ENCODE peak calls at places on chromosomes 4 and X, in nine cellular contexts. C, G, O, Y, N, W, J, A and E are unnamed samples.

GRCh38 chr4:169136330-169136729 is 126.3 kb upstream of the CBR4 start:
- DNase-seq in C (no peak), G (no peak), O (no peak), Y (no peak), N (no peak), W (peak; percentile 20), J (no peak), A (no peak), E (no peak)

GRCh38 chr4:11532138-11532537 is 103.4 kb upstream of the HS3ST1 start:
- DNase-seq in C (no peak), G (no peak), O (no peak), Y (no peak), N (no peak), W (no peak), J (no peak), A (no peak), E (no peak)

GRCh38 chr4:145283909-145284308 is 103.5 kb upstream of the OTUD4 start:
- DNase-seq in C (no peak), G (no peak), O (no peak), Y (no peak), N (no peak), W (no peak), J (no peak), A (no peak), E (no peak)

GRCh38 chr4:60724623-60725022 is 475.5 kb upstream of the ADGRL3 start:
- DNase-seq in C (peak; percentile 92), G (peak; percentile 76), O (no peak), Y (no peak), N (peak; percentile 22), W (no peak), J (no peak), A (no peak), E (no peak)

GRCh38 chr4:87567191-87567590 is 38.0 kb upstream of the SPARCL1 start:
- DNase-seq in C (peak; percentile 48), G (no peak), O (no peak), Y (no peak), N (no peak), W (no peak), J (no peak), A (no peak), E (no peak)

GRCh38 chr4:111802191-111802590 is 343.1 kb upstream of the FAM241A start:
- DNase-seq in C (no peak), G (peak; percentile 1), O (no peak), Y (no peak), N (no peak), W (no peak), J (no peak), A (no peak), E (no peak)

GRCh38 chr4:114364857-114365256 is 233.8 kb upstream of the UGT8 start:
- DNase-seq in C (no peak), G (peak; percentile 56), O (no peak), Y (no peak), N (peak; percentile 34), W (no peak), J (no peak), A (no peak), E (no peak)

GRCh38 chr4:122458625-122459024 is 2.1 kb upstream of the IL2 start:
- DNase-seq in C (peak; percentile 73), G (peak; percentile 22), O (no peak), Y (no peak), N (no peak), W (no peak), J (no peak), A (no peak), E (no peak)

GRCh38 chr4:176054942-176055341 is 10.7 kb upstream of the WDR17 start:
- DNase-seq in C (no peak), G (no peak), O (no peak), Y (no peak), N (no peak), W (no peak), J (no peak), A (no peak), E (no peak)

GRCh38 chr4:183444953-183445543 is 612 bp downstream of the CDKN2AIP start:
- DNase-seq in C (peak; percentile 2), G (peak; percentile 8), O (no peak), Y (no peak), N (peak; percentile 27), W (peak; percentile 27), J (no peak), A (peak; percentile 82), E (peak; percentile 52)

GRCh38 chr4:183449193-183449888 is 4.9 kb downstream of the CDKN2AIP start:
- DNase-seq in C (no peak), G (peak; percentile 53), O (no peak), Y (no peak), N (no peak), W (no peak), J (no peak), A (no peak), E (no peak)

GRCh38 chr4:183450108-183450507 is 5.7 kb downstream of the CDKN2AIP start:
- DNase-seq in C (no peak), G (no peak), O (no peak), Y (no peak), N (no peak), W (no peak), J (no peak), A (no peak), E (no peak)

GRCh38 chr4:183448436-183448835 is 4.0 kb downstream of the CDKN2AIP start:
- DNase-seq in C (no peak), G (peak; percentile 22), O (no peak), Y (no peak), N (no peak), W (no peak), J (no peak), A (no peak), E (no peak)

GRCh38 chr4:183447646-183448045 is 3.2 kb downstream of the CDKN2AIP start:
- DNase-seq in C (no peak), G (no peak), O (no peak), Y (no peak), N (no peak), W (no peak), J (no peak), A (no peak), E (no peak)
- H3K36me3 ChIP-seq in C (peaks cover 44% of the 10 kb centered on the region), G (peaks cover 7% of the 10 kb centered on the region), O (peaks cover 19% of the 10 kb centered on the region), Y (peaks cover 12% of the 10 kb centered on the region), N (peaks cover 67% of the 10 kb centered on the region), W (peaks cover 58% of the 10 kb centered on the region), J (no peaks in the 10 kb centered on the region), A (peaks cover 60% of the 10 kb centered on the region), E (peaks cover 21% of the 10 kb centered on the region)

DNA sequence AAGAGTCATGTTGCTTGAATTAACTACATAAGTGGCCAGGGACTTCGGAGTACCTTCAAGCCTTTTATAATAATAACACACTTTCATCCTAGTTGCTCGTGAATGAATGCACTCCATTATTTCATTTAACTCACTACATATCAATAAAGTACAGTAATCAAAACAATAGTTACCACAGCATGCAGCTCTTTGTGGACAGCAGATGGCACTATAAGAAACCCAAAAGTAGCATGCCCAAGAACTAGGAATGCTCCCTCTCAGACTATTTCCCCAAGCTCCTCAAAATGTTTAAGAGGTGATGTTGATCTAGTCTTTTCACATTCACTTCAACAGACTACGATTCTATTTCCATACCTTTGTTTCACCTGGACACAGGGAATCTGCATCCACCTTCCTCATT is 500.8 kb upstream of the DIAPH2 start:
- DNase-seq in C (peak; percentile 34), G (peak; percentile 37), O (no peak), Y (no peak), N (no peak), W (no peak), J (no peak), A (no peak), E (no peak)
- TF ChIP-seq CTCF in C (peak; percentile 67), G (peak; percentile 57), O (peak; percentile 32), Y (no peak), N (peak; percentile 22), W (no peak), J (no peak), A (peak; percentile 18), E (peak; percentile 13)

GRCh38 chrX:45306794-45307193 is 106.1 kb upstream of the DIPK2B start:
- DNase-seq in C (no peak), G (no peak), O (no peak), Y (no peak), N (no peak), W (no peak), J (no peak), A (no peak), E (no peak)
- H3K4me1 ChIP-seq in C (no peaks in the 10 kb centered on the region), G (no peaks in the 10 kb centered on the region), O (no peaks in the 10 kb centered on the region), Y (peaks cover 4% of the 10 kb centered on the region), N (no peaks in the 10 kb centered on the region), W (no peaks in the 10 kb centered on the region), J (no peaks in the 10 kb centered on the region), A (no peaks in the 10 kb centered on the region), E (no peaks in the 10 kb centered on the region)

DNA sequence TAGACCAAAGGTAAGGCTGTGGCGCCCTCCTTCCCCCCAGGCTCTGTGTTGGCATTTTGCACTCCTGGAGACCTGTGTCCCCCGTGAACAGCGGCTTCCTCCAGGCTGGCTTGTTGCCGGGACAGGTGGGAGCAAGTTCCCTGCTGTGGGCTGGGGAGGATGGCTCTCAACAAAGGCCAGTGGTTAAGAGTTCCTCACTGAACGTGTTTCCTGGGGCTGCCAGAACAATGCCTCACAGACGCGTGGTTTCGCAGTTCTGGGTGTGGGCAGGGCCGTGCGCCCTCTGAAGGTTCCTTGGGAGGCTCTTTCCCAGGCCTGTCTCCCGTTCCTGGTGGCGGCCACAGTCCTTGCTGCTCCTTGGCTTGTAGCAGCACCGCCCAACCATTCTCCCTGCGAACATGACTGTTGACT is 33.4 kb downstream of the NELFA start:
- DNase-seq in C (no peak), G (no peak), O (no peak), Y (no peak), N (no peak), W (no peak), J (no peak), A (peak; percentile 74), E (no peak)
- H3K36me3 ChIP-seq in C (peaks cover 9% of the 10 kb centered on the region), G (peaks cover 40% of the 10 kb centered on the region), O (peaks cover 27% of the 10 kb centered on the region), Y (peaks cover 40% of the 10 kb centered on the region), N (peaks cover 64% of the 10 kb centered on the region), W (peaks cover 99% of the 10 kb centered on the region), J (no peaks in the 10 kb centered on the region), A (peaks cover 36% of the 10 kb centered on the region), E (peaks cover 8% of the 10 kb centered on the region)

GRCh38 chr4:8746523-8747466 is 124.8 kb downstream of the HMX1 start:
- DNase-seq in C (no peak), G (no peak), O (no peak), Y (no peak), N (no peak), W (no peak), J (no peak), A (peak; percentile 8), E (no peak)

GRCh38 chr4:8745036-8745827 is 126.4 kb downstream of the HMX1 start:
- DNase-seq in C (no peak), G (no peak), O (no peak), Y (no peak), N (no peak), W (no peak), J (no peak), A (peak; percentile 28), E (no peak)

GRCh38 chr4:8742546-8742945 is 129.1 kb downstream of the HMX1 start:
- DNase-seq in C (no peak), G (no peak), O (no peak), Y (no peak), N (no peak), W (no peak), J (no peak), A (peak; percentile 42), E (no peak)

GRCh38 chr4:8745828-8746225 is 125.8 kb downstream of the HMX1 start:
- DNase-seq in C (no peak), G (no peak), O (no peak), Y (no peak), N (no peak), W (no peak), J (no peak), A (peak; percentile 32), E (no peak)

GRCh38 chr4:8744083-8744805 is 127.4 kb downstream of the HMX1 start:
- DNase-seq in C (no peak), G (no peak), O (no peak), Y (no peak), N (no peak), W (no peak), J (no peak), A (peak; percentile 56), E (no peak)
- TF ChIP-seq CTCF in C (no peak), G (no peak), O (no peak), Y (peak; percentile 36), N (no peak), W (no peak), J (no peak), A (no peak), E (no peak)